ENCODE peak calls at places on chromosomes 6 and 20, in six cellular contexts. V is AG09309, Z is fibroblast of lung, C is GM12865, J is astrocyte of the spinal cord, I is body of pancreas. O is an unnamed sample.
A peak's percentile ranks its signal among the peaks of the same experiment; 100 is the strongest.

GRCh38 chr6:97294451-97294850 is 11.4 kb upstream of the MMS22L start:
- DNase-seq in J (peak; percentile 29), C (peak; percentile 52), V (peak; percentile 33), Z (peak; percentile 69), I (no peak), O (peak; percentile 67)

GRCh38 chr6:85691478-85691877 is 48.8 kb upstream of the SYNCRIP start:
- DNase-seq in Z (no peak), C (no peak), V (no peak), J (no peak), I (no peak), O (no peak)

GRCh38 chr6:144797881-144798589 is 512.9 kb downstream of the UTRN start:
- DNase-seq in C (no peak), I (no peak), V (peak; percentile 25), Z (peak; percentile 70), J (peak; percentile 44), O (peak; percentile 63)

GRCh38 chr6:113356139-113356538 is 501.0 kb upstream of the MARCKS start:
- DNase-seq in C (no peak), J (no peak), I (no peak), V (no peak), Z (no peak), O (no peak)

GRCh38 chr6:20113649-20114224 is 98.5 kb downstream of the MBOAT1 start:
- DNase-seq in Z (no peak), C (no peak), V (no peak), J (no peak), I (no peak), O (no peak)

GRCh38 chr6:117615981-117616961 is 14.0 kb upstream of the GOPC start:
- DNase-seq in C (no peak), I (no peak), V (peak; percentile 87), Z (no peak), J (peak; percentile 85), O (no peak)

GRCh38 chr6:19033683-19034082 is 646.5 kb downstream of the RNF144B start:
- DNase-seq in Z (no peak), V (no peak), I (no peak), J (no peak), C (no peak), O (no peak)

GRCh38 chr6:14975124-14975815 is 270.6 kb upstream of the JARID2 start:
- DNase-seq in J (no peak), I (no peak), Z (peak; percentile 48), C (peak; percentile 31), V (no peak), O (peak; percentile 45)

GRCh38 chr6:136408205-136408604 is 118.6 kb upstream of the BCLAF1 start:
- DNase-seq in J (peak; percentile 42), V (peak; percentile 11), I (no peak), Z (peak; percentile 64), C (no peak), O (peak; percentile 70)

GRCh38 chr6:148203281-148203925 is 139.2 kb upstream of the SASH1 start:
- DNase-seq in V (no peak), Z (peak; percentile 83), J (peak; percentile 58), C (no peak), I (no peak), O (peak; percentile 49)

GRCh38 chr6:53361549-53362031 is 12.8 kb upstream of the ELOVL5 start:
- DNase-seq in Z (no peak), I (peak; percentile 44), J (peak; percentile 25), C (peak; percentile 81), V (no peak), O (peak; percentile 55)

GRCh38 chr20:36544134-36545018 is 3.1 kb downstream of the MYL9 start:
- DNase-seq in I (no peak), Z (peak; percentile 63), C (no peak), J (peak; percentile 52), V (no peak), O (peak; percentile 82)

GRCh38 chr6:56314683-56315523 is 67.5 kb upstream of the COL21A1 start:
- DNase-seq in C (peak; percentile 48), J (peak; percentile 63), Z (peak; percentile 56), V (no peak), I (peak; percentile 43), O (peak; percentile 56)

DNA sequence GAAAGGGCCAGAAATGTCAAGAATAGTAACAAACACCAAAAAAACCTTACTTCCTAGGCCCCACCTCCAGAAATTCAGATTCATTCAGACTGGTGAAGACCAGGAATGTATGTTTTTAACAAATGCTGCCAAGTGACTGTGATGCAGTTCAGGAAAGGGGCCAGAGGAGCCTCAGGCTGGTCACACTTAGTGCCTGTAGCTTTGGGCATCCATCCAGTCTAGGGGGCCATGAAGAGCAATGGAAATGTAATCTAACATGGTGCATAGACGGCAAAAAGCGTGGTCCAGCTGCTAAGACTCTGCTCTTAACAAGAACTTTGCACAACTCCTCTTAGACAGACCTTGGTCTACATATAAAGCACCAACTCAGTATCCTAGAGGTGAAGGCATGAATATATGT is 7.1 kb downstream of the GJA1 start:
- DNase-seq in V (no peak), Z (peak; percentile 35), J (no peak), C (no peak), I (no peak), O (no peak)
- TF ChIP-seq CTCF in V (no peak), Z (no peak), J (no peak), C (no peak), I (no peak), O (no peak)

GRCh38 chr20:49285233-49285668 is 7.4 kb upstream of the ZNFX1 start:
- DNase-seq in V (no peak), C (peak; percentile 21), Z (no peak), I (no peak), J (no peak), O (no peak)

GRCh38 chr20:49284818-49285217 is 7.0 kb upstream of the ZNFX1 start:
- DNase-seq in C (peak; percentile 37), J (no peak), V (no peak), I (no peak), Z (no peak), O (no peak)

GRCh38 chr20:49286689-49287551 is 9.1 kb upstream of the ZNFX1 start:
- DNase-seq in I (no peak), V (no peak), Z (no peak), C (peak; percentile 33), J (no peak), O (no peak)

GRCh38 chr20:49287555-49288249 is 9.8 kb upstream of the ZNFX1 start:
- DNase-seq in V (no peak), C (peak; percentile 37), J (peak; percentile 59), Z (peak; percentile 73), I (no peak), O (peak; percentile 63)

DNA sequence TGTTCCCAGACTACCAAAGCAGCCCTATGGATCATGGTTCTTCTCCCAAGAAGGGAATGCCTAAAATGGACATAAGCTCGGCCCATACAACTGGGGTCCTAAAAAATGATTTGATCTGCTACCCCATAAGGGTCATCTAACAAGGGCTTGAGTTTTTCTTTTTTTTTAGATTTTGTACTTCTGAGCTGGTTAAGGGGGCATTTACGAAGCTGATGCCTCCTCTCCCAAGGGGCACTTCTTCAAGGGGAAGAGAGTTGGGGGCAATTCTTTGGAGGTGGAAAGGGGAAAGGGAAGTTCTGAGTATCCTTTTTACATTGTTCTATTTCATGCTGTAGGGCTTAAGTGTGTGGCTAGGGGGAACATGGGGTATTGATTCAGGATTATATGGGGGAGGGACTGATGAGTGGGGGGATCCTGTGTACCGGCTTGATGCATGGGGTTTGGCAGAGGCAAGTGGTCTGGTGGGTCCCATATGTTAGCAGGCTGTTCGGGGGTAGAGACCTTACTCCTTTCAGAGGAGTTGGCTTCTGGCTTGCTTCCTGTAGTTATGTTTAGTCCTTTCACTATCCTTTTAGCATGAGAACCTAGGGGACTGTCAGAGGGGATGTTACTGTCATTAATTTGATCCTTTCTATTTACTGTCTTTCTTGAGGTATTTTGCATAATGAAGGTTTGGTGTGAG is 8.1 kb upstream of the ZNFX1 start:
- DNase-seq in V (no peak), Z (no peak), J (no peak), I (no peak), C (peak; percentile 31), O (no peak)
- H3K4me3 ChIP-seq in V (no peak overlapping the region), Z (no peak overlapping the region), J (no peak overlapping the region), I (no peak overlapping the region), C (no peak overlapping the region), O (no peak overlapping the region)

GRCh38 chr6:167119680-167120556 is 3.0 kb upstream of the CCR6 start:
- DNase-seq in J (no peak), I (no peak), C (peak; percentile 69), Z (no peak), V (no peak), O (no peak)
- TF ChIP-seq CTCF in J (no peak), I (no peak), C (peak; percentile 54), Z (no peak), V (peak; percentile 8), O (no peak)

GRCh38 chr6:118801257-118801656 is 92.7 kb upstream of the ASF1A start:
- DNase-seq in C (no peak), V (no peak), Z (no peak), I (no peak), J (no peak), O (no peak)

GRCh38 chr6:118804091-118804490 is 89.9 kb upstream of the ASF1A start:
- DNase-seq in C (no peak), Z (no peak), J (no peak), V (no peak), I (no peak), O (no peak)

GRCh38 chr6:118800394-118801071 is 93.4 kb upstream of the ASF1A start:
- DNase-seq in Z (peak; percentile 92), I (peak; percentile 80), C (peak; percentile 88), J (peak; percentile 86), V (peak; percentile 56), O (peak; percentile 85)

DNA sequence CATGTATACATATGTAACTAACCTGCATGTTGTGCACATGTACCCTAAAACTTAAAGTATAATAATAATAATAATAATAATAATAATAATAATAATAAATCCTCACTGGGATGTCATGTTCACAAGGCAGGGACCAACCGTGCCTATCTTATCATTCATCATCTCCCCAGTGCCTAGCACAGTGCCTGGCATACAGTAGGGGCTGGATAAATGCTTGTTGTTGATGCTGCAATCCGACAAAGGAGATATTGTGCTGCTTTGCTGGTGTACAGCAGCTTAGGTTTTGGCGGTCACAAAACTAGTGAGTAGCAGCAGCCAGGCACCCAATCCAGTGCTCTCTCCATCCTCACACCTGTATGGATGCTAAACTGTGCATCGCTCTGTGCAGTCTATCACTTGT is 94.1 kb upstream of the ASF1A start:
- DNase-seq in V (no peak), J (no peak), C (no peak), Z (no peak), I (no peak), O (no peak)
- H3K4me3 ChIP-seq in V (no peak overlapping the region), J (no peak overlapping the region), C (no peak overlapping the region), Z (no peak overlapping the region), I (no peak overlapping the region), O (no peak overlapping the region)

GRCh38 chr6:39865011-39865888 is 69.0 kb downstream of the MOCS1 start:
- DNase-seq in I (peak; percentile 79), Z (peak; percentile 57), V (peak; percentile 28), J (peak; percentile 42), C (peak; percentile 53), O (peak; percentile 65)

GRCh38 chr6:39870950-39871349 is 63.3 kb downstream of the MOCS1 start:
- DNase-seq in I (no peak), Z (no peak), J (no peak), C (no peak), V (no peak), O (no peak)

GRCh38 chr6:39873439-39873838 is 60.8 kb downstream of the MOCS1 start:
- DNase-seq in I (no peak), Z (no peak), V (no peak), J (no peak), C (no peak), O (no peak)

GRCh38 chr6:39861663-39862062 is 69.5 kb downstream of the DAAM2 start:
- DNase-seq in Z (no peak), J (no peak), C (no peak), V (no peak), I (no peak), O (no peak)

GRCh38 chr6:39867592-39867991 is 66.7 kb downstream of the MOCS1 start:
- DNase-seq in C (no peak), J (no peak), I (no peak), V (no peak), Z (no peak), O (no peak)
- TF ChIP-seq CTCF in C (no peak), J (peak; percentile 24), I (no peak), V (peak; percentile 12), Z (no peak), O (no peak)

O was measured in fibroblast of mammary gland.